ENCODE peak calls at places on chromosomes 5 and 9, in six cellular contexts. One of them, this sample, is unnamed.

GRCh38 chr5:157546456-157547100 is 29.0 kb downstream of the ADAM19 start:
- DNase-seq in MM.1S: no peak
- DNase-seq in lower lobe of right lung: no peak
- DNase-seq in mucosa of descending colon: no peak
- DNase-seq in tibial artery: no peak
- DNase-seq in astrocyte of the spinal cord: no peak
- DNase-seq in this sample: no peak

GRCh38 chr5:173341911-173342535 is 13.8 kb upstream of the STC2 start:
- DNase-seq in MM.1S: no peak
- DNase-seq in lower lobe of right lung: no peak
- DNase-seq in mucosa of descending colon: no peak
- DNase-seq in tibial artery: no peak
- DNase-seq in astrocyte of the spinal cord: no peak
- DNase-seq in this sample: no peak

GRCh38 chr9:75071530-75072122 is 16.3 kb downstream of the NMRK1 start:
- DNase-seq in MM.1S: peak; percentile 54
- DNase-seq in lower lobe of right lung: peak; percentile 81
- DNase-seq in mucosa of descending colon: peak; percentile 94
- DNase-seq in tibial artery: no peak
- DNase-seq in astrocyte of the spinal cord: no peak
- DNase-seq in this sample: peak; percentile 25

GRCh38 chr9:112896131-112896530 is 5.5 kb upstream of the SLC46A2 start:
- DNase-seq in MM.1S: peak; percentile 54
- DNase-seq in lower lobe of right lung: no peak
- DNase-seq in mucosa of descending colon: no peak
- DNase-seq in tibial artery: no peak
- DNase-seq in astrocyte of the spinal cord: no peak
- DNase-seq in this sample: no peak

GRCh38 chr9:84874583-84874982 is 205.1 kb downstream of the NTRK2 start:
- DNase-seq in MM.1S: peak; percentile 61
- DNase-seq in lower lobe of right lung: no peak
- DNase-seq in mucosa of descending colon: no peak
- DNase-seq in tibial artery: no peak
- DNase-seq in astrocyte of the spinal cord: no peak
- DNase-seq in this sample: no peak

GRCh38 chr5:75234251-75234650 is 2.4 kb downstream of the ANKRD31 start:
- DNase-seq in MM.1S: no peak
- DNase-seq in lower lobe of right lung: no peak
- DNase-seq in mucosa of descending colon: no peak
- DNase-seq in tibial artery: no peak
- DNase-seq in astrocyte of the spinal cord: no peak
- DNase-seq in this sample: no peak

GRCh38 chr5:76145945-76146344 is 62.8 kb downstream of the SV2C start:
- DNase-seq in MM.1S: no peak
- DNase-seq in lower lobe of right lung: no peak
- DNase-seq in mucosa of descending colon: peak; percentile 25
- DNase-seq in tibial artery: no peak
- DNase-seq in astrocyte of the spinal cord: no peak
- DNase-seq in this sample: no peak

GRCh38 chr9:69891696-69892095 is 71.1 kb downstream of the CFAP95 start:
- DNase-seq in MM.1S: no peak
- DNase-seq in lower lobe of right lung: no peak
- DNase-seq in mucosa of descending colon: no peak
- DNase-seq in tibial artery: no peak
- DNase-seq in astrocyte of the spinal cord: peak; percentile 14
- DNase-seq in this sample: no peak

GRCh38 chr9:89454498-89455355 is 43.2 kb downstream of the SEMA4D start:
- DNase-seq in MM.1S: no peak
- DNase-seq in lower lobe of right lung: no peak
- DNase-seq in mucosa of descending colon: no peak
- DNase-seq in tibial artery: no peak
- DNase-seq in astrocyte of the spinal cord: no peak
- DNase-seq in this sample: no peak

GRCh38 chr5:180831139-180832080 is 28.8 kb upstream of the MGAT1 start:
- DNase-seq in MM.1S: peak; percentile 85
- DNase-seq in lower lobe of right lung: peak; percentile 92
- DNase-seq in mucosa of descending colon: peak; percentile 92
- DNase-seq in tibial artery: peak; percentile 92
- DNase-seq in astrocyte of the spinal cord: peak; percentile 70
- DNase-seq in this sample: peak; percentile 92

GRCh38 chr9:92170848-92171247 is 55.6 kb upstream of the SPTLC1 start:
- DNase-seq in MM.1S: no peak
- DNase-seq in lower lobe of right lung: no peak
- DNase-seq in mucosa of descending colon: no peak
- DNase-seq in tibial artery: no peak
- DNase-seq in astrocyte of the spinal cord: no peak
- DNase-seq in this sample: no peak

GRCh38 chr5:104661256-104661655 is 1098.7 kb upstream of the NUDT12 start:
- DNase-seq in MM.1S: no peak
- DNase-seq in lower lobe of right lung: no peak
- DNase-seq in mucosa of descending colon: no peak
- DNase-seq in tibial artery: no peak
- DNase-seq in astrocyte of the spinal cord: no peak
- DNase-seq in this sample: no peak

GRCh38 chr5:144405986-144406385 is 235.3 kb downstream of the KCTD16 start:
- DNase-seq in MM.1S: no peak
- DNase-seq in lower lobe of right lung: no peak
- DNase-seq in mucosa of descending colon: no peak
- DNase-seq in tibial artery: no peak
- DNase-seq in astrocyte of the spinal cord: no peak
- DNase-seq in this sample: no peak

GRCh38 chr9:13568446-13568845 is 289.0 kb upstream of the MPDZ start:
- DNase-seq in MM.1S: peak; percentile 8
- DNase-seq in lower lobe of right lung: no peak
- DNase-seq in mucosa of descending colon: peak; percentile 8
- DNase-seq in tibial artery: no peak
- DNase-seq in astrocyte of the spinal cord: peak; percentile 5
- DNase-seq in this sample: no peak

GRCh38 chr9:72151099-72151498 is 1.9 kb downstream of the GDA start:
- DNase-seq in MM.1S: no peak
- DNase-seq in lower lobe of right lung: no peak
- DNase-seq in mucosa of descending colon: no peak
- DNase-seq in tibial artery: no peak
- DNase-seq in astrocyte of the spinal cord: no peak
- DNase-seq in this sample: no peak

GRCh38 chr5:147464211-147464610 is 45.7 kb downstream of the DPYSL3 start:
- DNase-seq in MM.1S: peak; percentile 36
- DNase-seq in lower lobe of right lung: no peak
- DNase-seq in mucosa of descending colon: peak; percentile 36
- DNase-seq in tibial artery: no peak
- DNase-seq in astrocyte of the spinal cord: no peak
- DNase-seq in this sample: no peak

GRCh38 chr5:175821790-175822211 is 49.6 kb upstream of the CPLX2 start:
- DNase-seq in MM.1S: no peak
- DNase-seq in lower lobe of right lung: no peak
- DNase-seq in mucosa of descending colon: no peak
- DNase-seq in tibial artery: no peak
- DNase-seq in astrocyte of the spinal cord: no peak
- DNase-seq in this sample: no peak

GRCh38 chr9:1513105-1513504 is 462.9 kb downstream of the DMRT2 start:
- DNase-seq in MM.1S: no peak
- DNase-seq in lower lobe of right lung: no peak
- DNase-seq in mucosa of descending colon: no peak
- DNase-seq in tibial artery: no peak
- DNase-seq in astrocyte of the spinal cord: no peak
- DNase-seq in this sample: no peak

GRCh38 chr9:88551546-88552137 is 16.7 kb downstream of the NXNL2 start:
- DNase-seq in MM.1S: no peak
- DNase-seq in lower lobe of right lung: no peak
- DNase-seq in mucosa of descending colon: no peak
- DNase-seq in tibial artery: no peak
- DNase-seq in astrocyte of the spinal cord: no peak
- DNase-seq in this sample: no peak

GRCh38 chr9:125867752-125868400 is 120.7 kb downstream of the PBX3 start:
- DNase-seq in MM.1S: no peak
- DNase-seq in lower lobe of right lung: no peak
- DNase-seq in mucosa of descending colon: no peak
- DNase-seq in tibial artery: no peak
- DNase-seq in astrocyte of the spinal cord: no peak
- DNase-seq in this sample: no peak

GRCh38 chr9:128979111-128979510 is 31.6 kb downstream of the NUP188 start:
- DNase-seq in MM.1S: no peak
- DNase-seq in lower lobe of right lung: no peak
- DNase-seq in mucosa of descending colon: no peak
- DNase-seq in tibial artery: no peak
- DNase-seq in astrocyte of the spinal cord: no peak
- DNase-seq in this sample: no peak

GRCh38 chr9:77183581-77183980 is 6.2 kb downstream of the VPS13A start:
- DNase-seq in MM.1S: no peak
- DNase-seq in lower lobe of right lung: no peak
- DNase-seq in mucosa of descending colon: no peak
- DNase-seq in tibial artery: no peak
- DNase-seq in astrocyte of the spinal cord: no peak
- DNase-seq in this sample: no peak

GRCh38 chr9:92196909-92197308 is 81.7 kb upstream of the SPTLC1 start:
- DNase-seq in MM.1S: no peak
- DNase-seq in lower lobe of right lung: no peak
- DNase-seq in mucosa of descending colon: no peak
- DNase-seq in tibial artery: no peak
- DNase-seq in astrocyte of the spinal cord: no peak
- DNase-seq in this sample: no peak

GRCh38 chr9:133257398-133258053 is 17.5 kb downstream of the ABO start:
- DNase-seq in MM.1S: no peak
- DNase-seq in lower lobe of right lung: no peak
- DNase-seq in mucosa of descending colon: no peak
- DNase-seq in tibial artery: no peak
- DNase-seq in astrocyte of the spinal cord: no peak
- DNase-seq in this sample: no peak

GRCh38 chr5:41414598-41414997 is 95.8 kb downstream of the PLCXD3 start:
- DNase-seq in MM.1S: no peak
- DNase-seq in lower lobe of right lung: no peak
- DNase-seq in mucosa of descending colon: no peak
- DNase-seq in tibial artery: no peak
- DNase-seq in astrocyte of the spinal cord: peak; percentile 88
- DNase-seq in this sample: no peak

GRCh38 chr9:128688501-128689292 is at the start of gene SET:
- DNase-seq in MM.1S: peak; percentile 95
- DNase-seq in lower lobe of right lung: peak; percentile 97
- DNase-seq in mucosa of descending colon: peak; percentile 95
- DNase-seq in tibial artery: peak; percentile 95
- DNase-seq in astrocyte of the spinal cord: peak; percentile 91
- DNase-seq in this sample: peak; percentile 98

DNA sequence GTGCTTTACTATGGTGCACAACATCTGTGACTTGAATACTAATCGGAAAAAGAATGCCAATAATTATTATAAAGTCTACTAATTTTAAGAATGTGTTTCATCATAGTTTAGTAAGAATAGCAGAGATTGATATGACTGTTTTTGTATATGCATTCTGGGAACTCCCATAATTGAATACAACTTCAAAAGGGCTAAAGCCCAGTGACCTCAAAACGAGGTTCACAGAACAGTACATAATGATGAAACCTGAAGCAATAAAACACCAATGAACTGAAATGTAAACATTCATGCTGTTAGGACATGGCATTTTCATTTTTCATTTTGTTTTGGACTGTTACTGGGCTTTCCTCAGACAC is 731 bp upstream of the JMY start:
- DNase-seq in MM.1S: peak; percentile 21
- DNase-seq in lower lobe of right lung: no peak
- DNase-seq in mucosa of descending colon: peak; percentile 23
- DNase-seq in tibial artery: no peak
- DNase-seq in astrocyte of the spinal cord: peak; percentile 49
- DNase-seq in this sample: peak; percentile 48
- H3K4me3 ChIP-seq in MM.1S: peak overlapping the region; percentile 61
- H3K4me3 ChIP-seq in lower lobe of right lung: peak overlapping the region; percentile 98
- H3K4me3 ChIP-seq in mucosa of descending colon: peak overlapping the region; percentile 64
- H3K4me3 ChIP-seq in tibial artery: peak overlapping the region; percentile 62
- H3K4me3 ChIP-seq in astrocyte of the spinal cord: peak overlapping the region; percentile 81
- H3K4me3 ChIP-seq in this sample: peak overlapping the region; percentile 91

GRCh38 chr5:67395790-67396418 is 199.3 kb upstream of the CD180 start:
- DNase-seq in MM.1S: no peak
- DNase-seq in lower lobe of right lung: no peak
- DNase-seq in mucosa of descending colon: no peak
- DNase-seq in tibial artery: no peak
- DNase-seq in astrocyte of the spinal cord: no peak
- DNase-seq in this sample: no peak
- TF ChIP-seq CTCF in MM.1S: no peak
- TF ChIP-seq CTCF in lower lobe of right lung: no peak
- TF ChIP-seq CTCF in mucosa of descending colon: no peak
- TF ChIP-seq CTCF in tibial artery: no peak
- TF ChIP-seq CTCF in astrocyte of the spinal cord: no peak
- TF ChIP-seq CTCF in this sample: no peak

GRCh38 chr5:111386832-111387162 is 125.5 kb downstream of the STARD4 start:
- DNase-seq in MM.1S: no peak
- DNase-seq in lower lobe of right lung: no peak
- DNase-seq in mucosa of descending colon: no peak
- DNase-seq in tibial artery: no peak
- DNase-seq in astrocyte of the spinal cord: no peak
- DNase-seq in this sample: no peak

GRCh38 chr5:111383288-111383970 is 128.9 kb downstream of the STARD4 start:
- DNase-seq in MM.1S: no peak
- DNase-seq in lower lobe of right lung: no peak
- DNase-seq in mucosa of descending colon: no peak
- DNase-seq in tibial artery: no peak
- DNase-seq in astrocyte of the spinal cord: peak; percentile 12
- DNase-seq in this sample: no peak

GRCh38 chr5:111389390-111390082 is 122.8 kb downstream of the STARD4 start:
- DNase-seq in MM.1S: no peak
- DNase-seq in lower lobe of right lung: no peak
- DNase-seq in mucosa of descending colon: no peak
- DNase-seq in tibial artery: no peak
- DNase-seq in astrocyte of the spinal cord: peak; percentile 69
- DNase-seq in this sample: no peak

GRCh38 chr5:111384220-111384619 is 128.1 kb downstream of the STARD4 start:
- DNase-seq in MM.1S: no peak
- DNase-seq in lower lobe of right lung: no peak
- DNase-seq in mucosa of descending colon: no peak
- DNase-seq in tibial artery: no peak
- DNase-seq in astrocyte of the spinal cord: peak; percentile 8
- DNase-seq in this sample: no peak

GRCh38 chr5:111385970-111386831 is 126.1 kb downstream of the STARD4 start:
- DNase-seq in MM.1S: no peak
- DNase-seq in lower lobe of right lung: no peak
- DNase-seq in mucosa of descending colon: no peak
- DNase-seq in tibial artery: no peak
- DNase-seq in astrocyte of the spinal cord: no peak
- DNase-seq in this sample: no peak
- H3K4me3 ChIP-seq in MM.1S: no peak overlapping the region
- H3K4me3 ChIP-seq in lower lobe of right lung: no peak overlapping the region
- H3K4me3 ChIP-seq in mucosa of descending colon: no peak overlapping the region
- H3K4me3 ChIP-seq in tibial artery: no peak overlapping the region
- H3K4me3 ChIP-seq in astrocyte of the spinal cord: no peak overlapping the region
- H3K4me3 ChIP-seq in this sample: no peak overlapping the region

DNA sequence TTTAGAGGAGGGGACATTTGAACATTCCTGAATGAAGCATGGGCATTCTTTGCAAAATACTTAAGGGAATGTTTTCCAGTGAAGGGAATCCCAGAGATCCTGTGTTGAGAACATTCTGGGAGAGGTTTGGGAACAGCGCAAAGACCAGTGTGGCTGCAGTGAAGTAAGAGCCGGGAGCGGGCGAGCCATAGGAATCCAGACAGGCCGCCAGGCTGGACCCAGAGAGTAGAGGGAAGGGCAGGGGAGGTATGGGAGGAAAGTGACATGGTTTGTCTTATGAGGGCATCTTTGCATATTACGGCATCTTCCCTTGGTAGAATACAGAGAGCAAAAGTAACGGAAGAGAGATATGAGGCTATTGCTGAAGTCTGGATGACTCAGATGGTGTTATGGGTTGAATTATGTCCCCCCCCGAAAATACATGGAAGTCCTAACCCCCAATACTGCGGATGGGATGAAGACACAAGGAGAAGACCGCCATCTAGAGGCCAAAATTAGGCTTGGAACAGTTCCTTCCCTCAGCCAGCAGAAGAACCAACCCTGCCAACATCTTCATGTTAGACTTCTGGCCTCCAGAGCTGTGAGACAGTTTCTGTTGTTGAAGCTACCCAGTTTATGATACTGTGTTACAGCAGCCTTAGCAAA is 268.2 kb downstream of the MAST4 start:
- DNase-seq in MM.1S: peak; percentile 33
- DNase-seq in lower lobe of right lung: no peak
- DNase-seq in mucosa of descending colon: peak; percentile 69
- DNase-seq in tibial artery: no peak
- DNase-seq in astrocyte of the spinal cord: peak; percentile 46
- DNase-seq in this sample: no peak
- TF ChIP-seq CTCF in MM.1S: peak; percentile 63
- TF ChIP-seq CTCF in lower lobe of right lung: peak; percentile 51
- TF ChIP-seq CTCF in mucosa of descending colon: no peak
- TF ChIP-seq CTCF in tibial artery: peak; percentile 22
- TF ChIP-seq CTCF in astrocyte of the spinal cord: peak; percentile 65
- TF ChIP-seq CTCF in this sample: peak; percentile 64